ENCODE peak calls at places on chromosome 9, in four cellular contexts. One of them, this sample, is unnamed.

GRCh38 chr9:105264380-105264779 is 19.9 kb downstream of the SLC44A1 start:
- DNase-seq in activated CD8-positive, alpha-beta memory T cell treated with anti-CD3 and anti-CD28 coated beads, Interleukin-2, amount 50 U/mL, for 4 hours: no peak
- DNase-seq in T-helper 2 cell: no peak
- DNase-seq in hippocampal formation: no peak
- DNase-seq in this sample: no peak

GRCh38 chr9:15349892-15350761 is 43.1 kb upstream of the TTC39B start:
- DNase-seq in activated CD8-positive, alpha-beta memory T cell treated with anti-CD3 and anti-CD28 coated beads, Interleukin-2, amount 50 U/mL, for 4 hours: peak
- DNase-seq in T-helper 2 cell: no peak
- DNase-seq in hippocampal formation: no peak
- DNase-seq in this sample: no peak

GRCh38 chr9:115847245-115847644 is 306.3 kb upstream of the PAPPA start:
- DNase-seq in activated CD8-positive, alpha-beta memory T cell treated with anti-CD3 and anti-CD28 coated beads, Interleukin-2, amount 50 U/mL, for 4 hours: no peak
- DNase-seq in T-helper 2 cell: no peak
- DNase-seq in hippocampal formation: no peak
- DNase-seq in this sample: no peak

GRCh38 chr9:3992222-3992621 is 307.6 kb downstream of the GLIS3 start:
- DNase-seq in activated CD8-positive, alpha-beta memory T cell treated with anti-CD3 and anti-CD28 coated beads, Interleukin-2, amount 50 U/mL, for 4 hours: no peak
- DNase-seq in T-helper 2 cell: no peak
- DNase-seq in hippocampal formation: no peak
- DNase-seq in this sample: no peak

GRCh38 chr9:104743377-104743985 is 4.0 kb upstream of the NIPSNAP3A start:
- DNase-seq in activated CD8-positive, alpha-beta memory T cell treated with anti-CD3 and anti-CD28 coated beads, Interleukin-2, amount 50 U/mL, for 4 hours: no peak
- DNase-seq in T-helper 2 cell: peak
- DNase-seq in hippocampal formation: peak
- DNase-seq in this sample: peak

GRCh38 chr9:130448035-130448624 is 3.4 kb downstream of the ASS1 start:
- DNase-seq in activated CD8-positive, alpha-beta memory T cell treated with anti-CD3 and anti-CD28 coated beads, Interleukin-2, amount 50 U/mL, for 4 hours: no peak
- DNase-seq in T-helper 2 cell: no peak
- DNase-seq in hippocampal formation: no peak
- DNase-seq in this sample: no peak

GRCh38 chr9:121156263-121156731 is 45.4 kb downstream of the RAB14 start:
- DNase-seq in activated CD8-positive, alpha-beta memory T cell treated with anti-CD3 and anti-CD28 coated beads, Interleukin-2, amount 50 U/mL, for 4 hours: no peak
- DNase-seq in T-helper 2 cell: peak
- DNase-seq in hippocampal formation: no peak
- DNase-seq in this sample: peak

GRCh38 chr9:120807607-120808379 is 14.6 kb upstream of the FBXW2 start:
- DNase-seq in activated CD8-positive, alpha-beta memory T cell treated with anti-CD3 and anti-CD28 coated beads, Interleukin-2, amount 50 U/mL, for 4 hours: no peak
- DNase-seq in T-helper 2 cell: no peak
- DNase-seq in hippocampal formation: no peak
- DNase-seq in this sample: no peak

GRCh38 chr9:32351845-32352244 is 32.6 kb upstream of the ACO1 start:
- DNase-seq in activated CD8-positive, alpha-beta memory T cell treated with anti-CD3 and anti-CD28 coated beads, Interleukin-2, amount 50 U/mL, for 4 hours: no peak
- DNase-seq in T-helper 2 cell: no peak
- DNase-seq in hippocampal formation: no peak
- DNase-seq in this sample: no peak

This sample was measured in naive thymus-derived CD8-positive, alpha-beta T cell.